ENCODE peak calls at places on chromosomes 12 and 14, in six cellular contexts. P, N, Q, A, I and G are unnamed samples.

GRCh38 chr12:94768398-94769039 is 118.2 kb upstream of the TMCC3 start:
- DNase-seq in P (no peak), N (no peak), Q (no peak), A (no peak), I (no peak), G (no peak)

GRCh38 chr12:6084969-6085450 is 39.5 kb downstream of the VWF start:
- DNase-seq in P (no peak), N (no peak), Q (no peak), A (no peak), I (no peak), G (no peak)

GRCh38 chr12:14514154-14514842 is 53.4 kb downstream of the PLBD1 start:
- DNase-seq in P (peak; percentile 21), N (peak; percentile 27), Q (no peak), A (peak; percentile 99), I (no peak), G (no peak)

GRCh38 chr14:49461529-49462401 is 124.4 kb downstream of the RPS29 start:
- DNase-seq in P (peak; percentile 81), N (peak; percentile 77), Q (no peak), A (peak; percentile 94), I (no peak), G (peak; percentile 15)

GRCh38 chr12:130186631-130187269 is 24.5 kb downstream of the FZD10 start:
- DNase-seq in P (no peak), N (no peak), Q (peak; percentile 64), A (no peak), I (no peak), G (no peak)

GRCh38 chr12:115687094-115687493 is 590.4 kb downstream of the MED13L start:
- DNase-seq in P (no peak), N (peak; percentile 29), Q (no peak), A (no peak), I (no peak), G (no peak)

GRCh38 chr14:65824285-65824977 is 411.9 kb downstream of the FUT8 start:
- DNase-seq in P (peak; percentile 70), N (peak; percentile 68), Q (peak; percentile 71), A (peak; percentile 72), I (no peak), G (peak; percentile 47)

GRCh38 chr14:61925732-61926445 is 163.7 kb downstream of the SNAPC1 start:
- DNase-seq in P (peak; percentile 43), N (peak; percentile 54), Q (no peak), A (peak; percentile 46), I (no peak), G (no peak)

GRCh38 chr12:46082473-46082872 is 92.1 kb upstream of the SCAF11 start:
- DNase-seq in P (no peak), N (no peak), Q (no peak), A (no peak), I (no peak), G (no peak)

GRCh38 chr12:6141048-6141447 is 16.6 kb upstream of the VWF start:
- DNase-seq in P (peak; percentile 70), N (peak; percentile 77), Q (no peak), A (peak; percentile 35), I (no peak), G (no peak)

GRCh38 chr14:80959448-80960006 is 4.1 kb downstream of the TSHR start:
- DNase-seq in P (no peak), N (peak; percentile 13), Q (no peak), A (no peak), I (no peak), G (no peak)

GRCh38 chr12:9784816-9785215 is 24.1 kb upstream of the CD69 start:
- DNase-seq in P (no peak), N (no peak), Q (no peak), A (no peak), I (no peak), G (no peak)

GRCh38 chr12:44296624-44297197 is 460.8 kb downstream of the TMEM117 start:
- DNase-seq in P (no peak), N (no peak), Q (no peak), A (no peak), I (no peak), G (no peak)

GRCh38 chr14:46137786-46138185 is 513.8 kb downstream of the RPL10L start:
- DNase-seq in P (no peak), N (peak; percentile 54), Q (no peak), A (peak; percentile 39), I (no peak), G (no peak)

GRCh38 chr14:100979780-100980179 is 76.3 kb upstream of the RTL1 start:
- DNase-seq in P (peak; percentile 93), N (no peak), Q (no peak), A (peak; percentile 0), I (no peak), G (no peak)

GRCh38 chr14:93085916-93086315 is 29.8 kb downstream of the ITPK1 start:
- DNase-seq in P (no peak), N (no peak), Q (peak; percentile 62), A (no peak), I (no peak), G (peak; percentile 64)

GRCh38 chr12:89574736-89575208 is 48.9 kb upstream of the POC1B start:
- DNase-seq in P (peak; percentile 75), N (peak; percentile 79), Q (no peak), A (no peak), I (no peak), G (peak; percentile 9)

GRCh38 chr14:82091097-82091496 is 557.4 kb upstream of the SEL1L start:
- DNase-seq in P (no peak), N (no peak), Q (no peak), A (no peak), I (no peak), G (no peak)

GRCh38 chr12:42759622-42760273 is 170.2 kb upstream of the PRICKLE1 start:
- DNase-seq in P (peak; percentile 77), N (no peak), Q (no peak), A (no peak), I (no peak), G (no peak)

GRCh38 chr14:86003998-86004397 is 474.1 kb downstream of the FLRT2 start:
- DNase-seq in P (peak; percentile 87), N (no peak), Q (no peak), A (no peak), I (no peak), G (no peak)

GRCh38 chr14:103549361-103550311 is 12.8 kb downstream of the BAG5 start:
- DNase-seq in P (no peak), N (no peak), Q (no peak), A (no peak), I (no peak), G (no peak)

GRCh38 chr12:124392271-124392990 is 97.5 kb downstream of the RFLNA start:
- DNase-seq in P (peak; percentile 45), N (peak; percentile 77), Q (peak; percentile 84), A (no peak), I (peak; percentile 71), G (no peak)

GRCh38 chr12:28313631-28314030 is 123.4 kb downstream of the CCDC91 start:
- DNase-seq in P (peak; percentile 43), N (peak; percentile 31), Q (no peak), A (peak; percentile 19), I (no peak), G (no peak)

GRCh38 chr12:106123551-106123991 is 15.2 kb downstream of the NUAK1 start:
- DNase-seq in P (no peak), N (peak; percentile 36), Q (no peak), A (no peak), I (no peak), G (no peak)

GRCh38 chr12:56724989-56725722 is at the start of gene NACA:
- DNase-seq in P (peak; percentile 98), N (peak; percentile 99), Q (peak; percentile 98), A (peak; percentile 99), I (peak; percentile 91), G (peak; percentile 88)
- H2AK5ac ChIP-seq in P (peak within 1 kb of the TSS; percentile 98), N (peak within 1 kb of the TSS; percentile 81), Q (peak within 1 kb of the TSS; percentile 10), A (peak within 1 kb of the TSS; percentile 77), I (peak within 1 kb of the TSS; percentile 99), G (peak within 1 kb of the TSS; percentile 87)

DNA sequence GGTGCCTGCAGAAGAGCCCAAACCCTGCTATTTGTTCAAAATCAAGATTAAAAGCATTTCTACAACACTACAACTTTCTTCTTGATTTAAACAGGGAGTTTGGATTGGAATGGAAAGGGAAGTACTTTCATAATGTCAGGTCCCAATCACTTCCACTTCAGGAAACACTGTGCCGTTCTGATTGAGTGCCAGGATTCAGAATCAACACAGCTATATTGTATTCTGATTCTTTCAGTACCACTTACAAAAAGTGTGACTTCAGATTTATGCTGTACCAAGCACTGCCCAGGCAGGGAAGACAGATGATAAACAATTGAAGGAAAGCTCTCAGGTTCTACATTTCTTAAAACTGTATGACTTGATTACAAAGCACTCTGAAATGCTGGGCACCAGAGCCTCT is 3.2 kb downstream of the TDP1 start:
- DNase-seq in P (no peak), N (no peak), Q (no peak), A (no peak), I (no peak), G (no peak)
- H3K14ac ChIP-seq in P (no peak overlapping the region), N (no peak overlapping the region), Q (no peak overlapping the region), A (no peak overlapping the region), I (no peak overlapping the region), G (no peak overlapping the region)

GRCh38 chr14:71117839-71118743 is 210.8 kb downstream of the PCNX1 start:
- DNase-seq in P (peak; percentile 78), N (peak; percentile 93), Q (no peak), A (peak; percentile 88), I (no peak), G (no peak)

GRCh38 chr14:71119832-71120231 is 212.6 kb downstream of the PCNX1 start:
- DNase-seq in P (peak; percentile 32), N (no peak), Q (no peak), A (no peak), I (no peak), G (no peak)

GRCh38 chr14:71116206-71117122 is 209.2 kb downstream of the PCNX1 start:
- DNase-seq in P (no peak), N (no peak), Q (no peak), A (no peak), I (no peak), G (no peak)

GRCh38 chr14:71121711-71122110 is 214.5 kb downstream of the PCNX1 start:
- DNase-seq in P (no peak), N (no peak), Q (no peak), A (no peak), I (no peak), G (no peak)

GRCh38 chr14:71119075-71119474 is 211.8 kb downstream of the PCNX1 start:
- DNase-seq in P (peak; percentile 39), N (peak; percentile 47), Q (no peak), A (peak; percentile 47), I (no peak), G (no peak)
- H2AK5ac ChIP-seq in P (peak overlapping the region; percentile 52), N (peak overlapping the region; percentile 93), Q (no peak overlapping the region), A (peak overlapping the region; percentile 23), I (no peak overlapping the region), G (no peak overlapping the region)

GRCh38 chr12:4562034-4562657 is at the start of gene DYRK4:
- DNase-seq in P (peak; percentile 60), N (peak; percentile 79), Q (peak; percentile 98), A (peak; percentile 61), I (peak; percentile 93), G (peak; percentile 89)
- H3K14ac ChIP-seq in P (no peak within 1 kb of the TSS), N (no peak within 1 kb of the TSS), Q (peak within 1 kb of the TSS; percentile 86), A (no peak within 1 kb of the TSS), I (no peak within 1 kb of the TSS), G (peak within 1 kb of the TSS; percentile 49)